ENCODE peak calls at places on chromosomes 16 and 17, in seven cellular contexts. I is gastrocnemius medialis, B is osteoblast, A is fibroblast of lung, W is ascending aorta, U is body of pancreas, X is Peyer's patch. T is an unnamed sample. For H3K27me3, the result is how much of the 10 kb centered on the place peaks cover.

GRCh38 chr17:59830007-59830630 is 62.6 kb downstream of the TUBD1 start:
- DNase-seq in I (no peak), B (no peak), A (peak), W (no peak), U (no peak), X (peak), T (no peak)

GRCh38 chr16:79509221-79509631 is 91.3 kb downstream of the MAF start:
- DNase-seq in I (peak), B (no peak), A (no peak), W (peak), U (no peak), X (peak), T (no peak)

GRCh38 chr17:28940675-28941074 is 10.6 kb downstream of the PHF12 start:
- DNase-seq in I (peak), B (no peak), A (no peak), W (no peak), U (no peak), X (no peak), T (no peak)

GRCh38 chr17:72672729-72673128 is 419.8 kb downstream of the SLC39A11 start:
- DNase-seq in I (no peak), B (no peak), A (no peak), W (no peak), U (no peak), X (no peak), T (no peak)

GRCh38 chr16:11016524-11016988 is 72.2 kb downstream of the CLEC16A start:
- DNase-seq in I (peak), B (no peak), A (no peak), W (no peak), U (no peak), X (no peak), T (no peak)

GRCh38 chr17:33469411-33469810 is 176.3 kb upstream of the ASIC2 start:
- DNase-seq in I (no peak), B (no peak), A (no peak), W (no peak), U (no peak), X (no peak), T (no peak)

GRCh38 chr17:58312824-58313223 is 15.8 kb downstream of the TSPOAP1 start:
- DNase-seq in I (no peak), B (peak), A (no peak), W (no peak), U (no peak), X (no peak), T (no peak)

GRCh38 chr16:74565378-74565777 is 41.5 kb downstream of the GLG1 start:
- DNase-seq in I (no peak), B (no peak), A (no peak), W (no peak), U (no peak), X (no peak), T (no peak)

GRCh38 chr17:73952498-73953205 is 250.8 kb upstream of the RPL38 start:
- DNase-seq in I (no peak), B (no peak), A (no peak), W (no peak), U (no peak), X (peak), T (peak)

GRCh38 chr17:66347661-66348604 is 45.5 kb downstream of the PRKCA start:
- DNase-seq in I (no peak), B (no peak), A (peak), W (no peak), U (no peak), X (no peak), T (no peak)

GRCh38 chr16:85209526-85210121 is 97.4 kb upstream of the CIBAR2 start:
- DNase-seq in I (peak), B (peak), A (no peak), W (no peak), U (no peak), X (no peak), T (no peak)

GRCh38 chr16:68972008-68972407 is 128.7 kb downstream of the TANGO6 start:
- DNase-seq in I (no peak), B (no peak), A (no peak), W (no peak), U (no peak), X (no peak), T (no peak)

GRCh38 chr16:50340578-50340977 is 28.2 kb downstream of the BRD7 start:
- DNase-seq in I (no peak), B (no peak), A (peak), W (no peak), U (no peak), X (no peak), T (no peak)

GRCh38 chr17:62750502-62751349 is 57.4 kb downstream of the MARCHF10 start:
- DNase-seq in I (no peak), B (no peak), A (no peak), W (no peak), U (no peak), X (no peak), T (no peak)

GRCh38 chr17:61494325-61495160 is 42.3 kb downstream of the TBX4 start:
- DNase-seq in I (no peak), B (no peak), A (no peak), W (no peak), U (no peak), X (no peak), T (no peak)

GRCh38 chr17:52744179-52744578 is 585.7 kb upstream of the CA10 start:
- DNase-seq in I (no peak), B (no peak), A (no peak), W (no peak), U (no peak), X (no peak), T (no peak)

GRCh38 chr17:73508057-73508930 is 136.0 kb downstream of the SDK2 start:
- DNase-seq in I (no peak), B (peak), A (no peak), W (no peak), U (no peak), X (no peak), T (no peak)

GRCh38 chr17:51481370-51481769 is 221.0 kb downstream of the UTP18 start:
- DNase-seq in I (no peak), B (no peak), A (no peak), W (no peak), U (no peak), X (no peak), T (no peak)

GRCh38 chr16:48511071-48511540 is 98.9 kb downstream of the N4BP1 start:
- DNase-seq in I (no peak), B (peak), A (peak), W (no peak), U (no peak), X (peak), T (no peak)

GRCh38 chr17:66542183-66542966 is 240.0 kb downstream of the PRKCA start:
- DNase-seq in I (no peak), B (peak), A (peak), W (no peak), U (no peak), X (no peak), T (no peak)

DNA sequence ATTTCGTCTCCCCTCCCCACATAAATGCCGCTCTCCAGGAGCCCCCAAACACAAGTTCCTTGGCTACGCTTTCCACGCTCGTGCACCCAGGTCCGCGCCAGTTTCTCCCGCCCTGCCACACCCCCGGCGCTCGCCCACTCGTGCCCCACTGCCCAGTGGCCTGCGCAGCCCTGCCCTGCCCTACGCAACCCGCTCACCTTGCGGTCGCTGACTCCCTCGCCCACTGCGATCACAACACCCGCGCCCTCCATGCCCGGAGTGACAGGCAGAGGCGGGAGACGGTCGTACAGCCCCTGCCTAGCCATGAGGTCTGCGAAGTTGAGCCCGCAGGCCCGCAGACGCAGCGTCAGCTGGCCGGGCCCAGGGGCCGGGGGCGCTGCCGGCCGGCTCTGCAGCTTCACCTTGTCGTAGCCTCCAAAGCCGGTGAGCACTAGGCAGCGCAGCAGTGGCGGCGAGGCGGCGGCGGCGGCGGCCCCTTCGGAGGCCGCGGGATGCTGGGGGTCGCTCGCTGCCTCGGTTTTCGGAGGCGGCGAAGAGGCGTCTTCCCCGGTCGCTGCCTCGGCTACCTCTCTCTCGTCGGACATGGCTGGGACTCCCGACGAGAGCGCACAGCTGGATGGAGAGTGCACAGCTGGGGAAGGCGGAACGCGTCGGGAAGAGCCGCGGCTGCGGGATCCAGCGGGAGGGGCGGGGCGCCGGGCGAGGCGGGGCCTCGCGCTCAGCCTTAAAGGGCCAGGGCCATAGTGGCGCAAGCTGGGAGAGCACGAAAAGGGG is at the start of gene VAT1:
- DNase-seq in I (peak), B (peak), A (peak), W (peak), U (peak), X (peak), T (peak)
- H3K27ac ChIP-seq in I (peak), B (peak), A (peak), W (peak), U (peak), X (peak), T (no peak)

GRCh38 chr17:30312218-30312617 is 20.5 kb upstream of the BLMH start:
- DNase-seq in I (no peak), B (no peak), A (no peak), W (no peak), U (no peak), X (no peak), T (no peak)
- H3K27me3 ChIP-seq in I (under half), B (under half), A (under half), W (under half), U (under half), X (under half), T (under half)

GRCh38 chr16:1310832-1311200 is 1.4 kb downstream of the UBE2I start:
- DNase-seq in I (no peak), B (peak), A (no peak), W (no peak), U (no peak), X (no peak), T (no peak)

GRCh38 chr16:1311212-1311737 is 1.8 kb downstream of the UBE2I start:
- DNase-seq in I (no peak), B (peak), A (no peak), W (no peak), U (no peak), X (no peak), T (no peak)

GRCh38 chr16:1308977-1309885 is at the start of gene UBE2I:
- DNase-seq in I (peak), B (peak), A (peak), W (peak), U (peak), X (peak), T (peak)

GRCh38 chr16:1311738-1312458 is 2.5 kb downstream of the UBE2I start:
- DNase-seq in I (no peak), B (peak), A (peak), W (no peak), U (no peak), X (no peak), T (no peak)

GRCh38 chr16:1309888-1310831 is 724 bp downstream of the UBE2I start:
- DNase-seq in I (peak), B (peak), A (peak), W (peak), U (peak), X (peak), T (peak)
- H3K27ac ChIP-seq in I (peak), B (peak), A (peak), W (no peak), U (peak), X (peak), T (peak)

DNA sequence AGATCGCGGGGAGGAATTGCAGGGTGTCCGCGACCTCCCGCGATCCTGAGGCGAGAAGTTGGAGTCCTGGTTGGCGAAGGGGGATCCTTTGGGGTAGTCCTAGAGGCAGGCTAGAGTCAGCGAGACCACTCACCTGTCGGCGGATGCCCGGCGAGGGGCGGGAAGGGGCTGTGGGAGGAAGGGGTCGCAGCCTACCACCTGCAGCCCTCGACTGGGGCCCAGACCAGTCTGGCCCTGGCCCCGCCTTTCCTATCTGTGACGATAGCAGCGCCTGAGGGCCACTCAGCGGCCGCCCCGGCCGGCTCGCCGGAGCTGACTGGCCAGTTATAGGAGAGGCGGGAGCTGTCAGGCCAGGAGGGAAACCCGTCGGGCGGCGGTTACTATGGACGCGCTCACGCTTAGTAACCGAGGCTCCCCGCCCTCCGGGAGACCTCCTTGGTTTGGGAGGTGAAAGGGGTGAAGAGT is at the start of gene TEKT3:
- DNase-seq in I (peak), B (peak), A (peak), W (peak), U (peak), X (peak), T (no peak)
- H3K27me3 ChIP-seq in I (under half), B (under half), A (under half), W (under half), U (under half), X (under half), T (half or more)

GRCh38 chr16:15897386-15897785 is 9.0 kb upstream of the CEP20 start:
- DNase-seq in I (no peak), B (no peak), A (no peak), W (no peak), U (no peak), X (peak), T (no peak)
- H3K27ac ChIP-seq in I (no peak), B (no peak), A (no peak), W (no peak), U (no peak), X (no peak), T (no peak)

GRCh38 chr16:86575095-86575685 is 3.2 kb upstream of the FOXL1 start:
- DNase-seq in I (no peak), B (no peak), A (no peak), W (no peak), U (no peak), X (no peak), T (no peak)

GRCh38 chr16:86577314-86577971 is 906 bp upstream of the FOXL1 start:
- DNase-seq in I (no peak), B (peak), A (peak), W (peak), U (no peak), X (no peak), T (no peak)

GRCh38 chr16:86574646-86575045 is 3.7 kb upstream of the FOXL1 start:
- DNase-seq in I (no peak), B (peak), A (no peak), W (no peak), U (no peak), X (no peak), T (no peak)

GRCh38 chr16:86576591-86577313 is 1.6 kb upstream of the FOXL1 start:
- DNase-seq in I (no peak), B (peak), A (peak), W (peak), U (no peak), X (no peak), T (no peak)

DNA sequence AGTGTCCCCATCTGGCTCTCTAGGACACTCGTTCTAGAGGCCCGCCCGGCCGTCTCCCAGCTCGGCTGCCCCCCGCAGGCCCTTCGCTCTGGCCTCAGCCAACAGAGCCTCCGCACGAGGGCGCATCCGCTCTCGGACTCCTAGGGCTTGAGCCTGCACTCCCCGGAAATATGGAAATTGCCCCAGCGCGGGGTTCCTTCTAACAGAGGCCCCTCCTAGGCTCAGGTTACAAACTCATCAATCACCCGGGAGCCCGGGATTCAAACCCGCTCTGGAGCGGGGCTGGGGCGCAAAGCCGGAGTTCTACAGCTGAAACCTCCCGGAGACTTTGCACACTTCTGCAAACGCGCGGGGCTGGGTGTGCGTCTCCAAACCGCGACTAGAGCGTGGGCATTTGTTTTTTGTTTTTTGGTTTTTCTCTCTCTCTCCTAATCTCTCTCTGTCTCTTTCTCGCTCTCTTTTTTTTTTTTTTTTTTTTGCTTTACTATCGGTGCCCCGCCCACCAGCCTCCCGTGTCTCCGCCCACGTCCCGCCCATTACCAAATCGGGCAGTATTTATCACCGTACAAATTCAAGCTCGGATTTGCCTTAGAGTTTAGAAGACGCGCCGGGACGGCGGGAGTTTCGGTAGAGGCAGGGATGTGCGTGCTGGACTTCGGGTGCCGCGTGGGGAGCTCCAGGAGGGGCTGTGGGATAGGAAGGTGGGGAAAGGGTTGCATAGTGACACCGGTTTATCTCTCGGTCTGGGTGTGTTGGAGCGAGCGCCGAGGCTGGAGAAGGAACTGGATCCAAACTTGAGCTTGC is 2.4 kb upstream of the FOXL1 start:
- DNase-seq in I (peak), B (peak), A (peak), W (peak), U (peak), X (peak), T (no peak)
- H3K27me3 ChIP-seq in I (half or more), B (under half), A (under half), W (under half), U (under half), X (under half), T (half or more)